ENCODE peak calls at places on chromosomes 4 and X, in ten cellular contexts. Y, G, T, L, R, C, U, P, N and F are unnamed samples.

GRCh38 chr4:98745372-98745771 is 87.0 kb upstream of the TSPAN5 start:
- DNase-seq in Y (no peak), G (no peak), T (no peak), L (peak), R (no peak), C (no peak), U (peak), P (no peak), N (no peak), F (no peak)

GRCh38 chr4:185222598-185222997 is 13.2 kb downstream of the SNX25 start:
- DNase-seq in Y (no peak), G (no peak), T (no peak), L (no peak), R (no peak), C (no peak), U (peak), P (no peak), N (no peak), F (no peak)

GRCh38 chrX:88990882-88991582 is 244.0 kb downstream of the CPXCR1 start:
- DNase-seq in Y (no peak), G (no peak), T (no peak), L (no peak), R (no peak), C (no peak), U (no peak), P (no peak), N (no peak), F (no peak)

GRCh38 chrX:53716328-53717088 is 30.0 kb upstream of the HUWE1 start:
- DNase-seq in Y (no peak), G (no peak), T (no peak), L (no peak), R (peak), C (no peak), U (peak), P (no peak), N (peak), F (peak)

GRCh38 chr4:168592676-168593075 is 95.8 kb downstream of the PALLD start:
- DNase-seq in Y (no peak), G (no peak), T (no peak), L (no peak), R (no peak), C (no peak), U (peak), P (no peak), N (no peak), F (no peak)

GRCh38 chr4:61200991-61201526 is 933 bp downstream of the ADGRL3 start:
- DNase-seq in Y (peak), G (no peak), T (peak), L (peak), R (no peak), C (no peak), U (peak), P (no peak), N (no peak), F (no peak)

GRCh38 chrX:47579537-47579936 is 2.7 kb upstream of the TIMP1 start:
- DNase-seq in Y (no peak), G (no peak), T (peak), L (no peak), R (no peak), C (no peak), U (no peak), P (no peak), N (no peak), F (no peak)

GRCh38 chr4:15478724-15479088 is 9.0 kb downstream of the CC2D2A start:
- DNase-seq in Y (no peak), G (no peak), T (no peak), L (no peak), R (no peak), C (no peak), U (no peak), P (no peak), N (no peak), F (no peak)

GRCh38 chrX:72306085-72306801 is 529 bp upstream of the CITED1 start:
- DNase-seq in Y (no peak), G (no peak), T (no peak), L (no peak), R (no peak), C (no peak), U (no peak), P (no peak), N (no peak), F (no peak)

GRCh38 chr4:156677136-156677535 is 294.5 kb downstream of the PDGFC start:
- DNase-seq in Y (no peak), G (no peak), T (no peak), L (peak), R (no peak), C (no peak), U (no peak), P (no peak), N (no peak), F (no peak)

GRCh38 chr4:24001945-24002640 is 112.2 kb upstream of the PPARGC1A start:
- DNase-seq in Y (no peak), G (no peak), T (no peak), L (no peak), R (no peak), C (no peak), U (no peak), P (no peak), N (no peak), F (no peak)

GRCh38 chr4:152172146-152172545 is 363.7 kb downstream of the FBXW7 start:
- DNase-seq in Y (no peak), G (no peak), T (no peak), L (no peak), R (no peak), C (no peak), U (no peak), P (no peak), N (no peak), F (no peak)

GRCh38 chrX:134619838-134620237 is 38.4 kb downstream of the PLAC1 start:
- DNase-seq in Y (no peak), G (no peak), T (no peak), L (no peak), R (no peak), C (no peak), U (no peak), P (no peak), N (no peak), F (no peak)

GRCh38 chrX:134603806-134604700 is 54.2 kb downstream of the PLAC1 start:
- DNase-seq in Y (no peak), G (peak), T (no peak), L (no peak), R (no peak), C (no peak), U (peak), P (no peak), N (no peak), F (no peak)

GRCh38 chr4:44237643-44238042 is 211.0 kb downstream of the KCTD8 start:
- DNase-seq in Y (no peak), G (no peak), T (no peak), L (no peak), R (no peak), C (no peak), U (peak), P (no peak), N (no peak), F (no peak)

GRCh38 chr4:52107745-52108144 is 56.6 kb downstream of the SPATA18 start:
- DNase-seq in Y (no peak), G (no peak), T (no peak), L (no peak), R (no peak), C (no peak), U (no peak), P (no peak), N (no peak), F (no peak)

GRCh38 chr4:12880844-12881243 is 603.3 kb downstream of the RAB28 start:
- DNase-seq in Y (no peak), G (no peak), T (no peak), L (no peak), R (no peak), C (no peak), U (no peak), P (no peak), N (no peak), F (no peak)

GRCh38 chr4:94892051-94892450 is 134.3 kb downstream of the BMPR1B start:
- DNase-seq in Y (no peak), G (no peak), T (no peak), L (no peak), R (no peak), C (no peak), U (no peak), P (no peak), N (no peak), F (no peak)

GRCh38 chr4:152138451-152138850 is 377.6 kb upstream of the GATB start:
- DNase-seq in Y (no peak), G (no peak), T (no peak), L (no peak), R (no peak), C (no peak), U (no peak), P (no peak), N (no peak), F (no peak)

GRCh38 chr4:27048350-27049100 is 187.9 kb downstream of the STIM2 start:
- DNase-seq in Y (peak), G (no peak), T (no peak), L (no peak), R (no peak), C (no peak), U (peak), P (peak), N (no peak), F (no peak)

GRCh38 chrX:21384178-21384577 is 10.0 kb downstream of the CNKSR2 start:
- DNase-seq in Y (no peak), G (no peak), T (no peak), L (no peak), R (no peak), C (no peak), U (no peak), P (no peak), N (no peak), F (no peak)

GRCh38 chr4:68447201-68447600 is at the start of gene TMPRSS11E:
- DNase-seq in Y (no peak), G (no peak), T (no peak), L (no peak), R (no peak), C (no peak), U (peak), P (no peak), N (no peak), F (no peak)

GRCh38 chrX:154396948-154397887 is 959 bp upstream of the RPL10 start:
- DNase-seq in Y (peak), G (no peak), T (peak), L (peak), R (peak), C (no peak), U (peak), P (peak), N (no peak), F (peak)

GRCh38 chr4:181289203-181289602 is 954.0 kb upstream of the TENM3 start:
- DNase-seq in Y (peak), G (no peak), T (no peak), L (no peak), R (no peak), C (no peak), U (no peak), P (no peak), N (no peak), F (no peak)

GRCh38 chr4:6087669-6088068 is 69.4 kb upstream of the C4orf50 start:
- DNase-seq in Y (peak), G (no peak), T (no peak), L (peak), R (no peak), C (no peak), U (no peak), P (no peak), N (no peak), F (no peak)

GRCh38 chr4:10180603-10180926 is 64.0 kb upstream of the WDR1 start:
- DNase-seq in Y (no peak), G (no peak), T (no peak), L (no peak), R (no peak), C (no peak), U (no peak), P (no peak), N (no peak), F (no peak)

GRCh38 chr4:71241467-71242401 is 97.1 kb upstream of the SLC4A4 start:
- DNase-seq in Y (peak), G (no peak), T (no peak), L (no peak), R (no peak), C (no peak), U (no peak), P (no peak), N (no peak), F (no peak)

GRCh38 chrX:94831364-94831763 is 1157.4 kb downstream of the FAM133A start:
- DNase-seq in Y (no peak), G (no peak), T (no peak), L (no peak), R (no peak), C (no peak), U (peak), P (no peak), N (no peak), F (no peak)

GRCh38 chr4:39846135-39846534 is 131.6 kb downstream of the PDS5A start:
- DNase-seq in Y (no peak), G (no peak), T (no peak), L (no peak), R (no peak), C (no peak), U (peak), P (no peak), N (no peak), F (no peak)

GRCh38 chrX:8783100-8784098 is 17.8 kb downstream of the FAM9A start:
- DNase-seq in Y (no peak), G (no peak), T (no peak), L (peak), R (peak), C (no peak), U (no peak), P (no peak), N (peak), F (peak)

GRCh38 chrX:17521871-17522693 is 147.1 kb downstream of the NHS start:
- DNase-seq in Y (peak), G (no peak), T (no peak), L (peak), R (no peak), C (no peak), U (peak), P (no peak), N (no peak), F (no peak)

GRCh38 chrX:46865281-46865680 is 28.4 kb downstream of the RP2 start:
- DNase-seq in Y (no peak), G (peak), T (no peak), L (no peak), R (no peak), C (no peak), U (no peak), P (no peak), N (no peak), F (no peak)

GRCh38 chrX:18676050-18676449 is 4.1 kb upstream of the RS1 start:
- DNase-seq in Y (no peak), G (no peak), T (no peak), L (no peak), R (no peak), C (no peak), U (no peak), P (no peak), N (no peak), F (no peak)